ENCODE peak calls at places on chromosomes 1 and 21, in five cellular contexts. One of them, this sample, is unnamed.

GRCh38 chr1:235077571-235078479 is 50.8 kb downstream of the TOMM20 start:
- DNase-seq in HEK293T: no peak
- DNase-seq in SK-N-SH: no peak
- DNase-seq in HepG2: no peak
- DNase-seq in K562: no peak
- DNase-seq in this sample: peak

GRCh38 chr1:39900662-39901485 is 843 bp downstream of the MYCL start:
- DNase-seq in HEK293T: no peak
- DNase-seq in SK-N-SH: peak
- DNase-seq in HepG2: no peak
- DNase-seq in K562: peak
- DNase-seq in this sample: no peak

GRCh38 chr1:192764675-192765074 is 44.2 kb upstream of the RGS2 start:
- DNase-seq in HEK293T: no peak
- DNase-seq in SK-N-SH: no peak
- DNase-seq in HepG2: no peak
- DNase-seq in K562: no peak
- DNase-seq in this sample: no peak

GRCh38 chr1:209884665-209885117 is 53.3 kb upstream of the SYT14 start:
- DNase-seq in HEK293T: peak
- DNase-seq in SK-N-SH: no peak
- DNase-seq in HepG2: peak
- DNase-seq in K562: peak
- DNase-seq in this sample: peak

GRCh38 chr21:41234574-41234973 is 66.6 kb downstream of the BACE2 start:
- DNase-seq in HEK293T: no peak
- DNase-seq in SK-N-SH: no peak
- DNase-seq in HepG2: no peak
- DNase-seq in K562: no peak
- DNase-seq in this sample: no peak

GRCh38 chr1:47324682-47325081 is 8.9 kb upstream of the CMPK1 start:
- DNase-seq in HEK293T: no peak
- DNase-seq in SK-N-SH: no peak
- DNase-seq in HepG2: no peak
- DNase-seq in K562: peak
- DNase-seq in this sample: no peak

GRCh38 chr1:205675247-205675646 is 5.1 kb downstream of the SLC45A3 start:
- DNase-seq in HEK293T: no peak
- DNase-seq in SK-N-SH: no peak
- DNase-seq in HepG2: no peak
- DNase-seq in K562: no peak
- DNase-seq in this sample: no peak

GRCh38 chr21:42003051-42003461 is 7.1 kb downstream of the ZBTB21 start:
- DNase-seq in HEK293T: no peak
- DNase-seq in SK-N-SH: no peak
- DNase-seq in HepG2: no peak
- DNase-seq in K562: no peak
- DNase-seq in this sample: no peak

GRCh38 chr1:22831729-22832413 is 121.2 kb downstream of the EPHB2 start:
- DNase-seq in HEK293T: no peak
- DNase-seq in SK-N-SH: no peak
- DNase-seq in HepG2: peak
- DNase-seq in K562: no peak
- DNase-seq in this sample: no peak

GRCh38 chr1:179809506-179810366 is 66.6 kb downstream of the FAM163A start:
- DNase-seq in HEK293T: peak
- DNase-seq in SK-N-SH: peak
- DNase-seq in HepG2: peak
- DNase-seq in K562: peak
- DNase-seq in this sample: peak

GRCh38 chr1:184974086-184974836 is at the start of gene NIBAN1:
- DNase-seq in HEK293T: peak
- DNase-seq in SK-N-SH: peak
- DNase-seq in HepG2: no peak
- DNase-seq in K562: peak
- DNase-seq in this sample: no peak

GRCh38 chr1:102724741-102725140 is 383.6 kb downstream of the COL11A1 start:
- DNase-seq in HEK293T: no peak
- DNase-seq in SK-N-SH: no peak
- DNase-seq in HepG2: no peak
- DNase-seq in K562: no peak
- DNase-seq in this sample: no peak

GRCh38 chr1:209858561-209859103 is 30.9 kb downstream of the UTP25 start:
- DNase-seq in HEK293T: no peak
- DNase-seq in SK-N-SH: no peak
- DNase-seq in HepG2: no peak
- DNase-seq in K562: no peak
- DNase-seq in this sample: no peak

GRCh38 chr1:29120955-29121485 is 2.7 kb downstream of the TMEM200B start:
- DNase-seq in HEK293T: peak
- DNase-seq in SK-N-SH: peak
- DNase-seq in HepG2: no peak
- DNase-seq in K562: no peak
- DNase-seq in this sample: no peak

GRCh38 chr1:40939320-40940059 is 40.0 kb upstream of the CTPS1 start:
- DNase-seq in HEK293T: no peak
- DNase-seq in SK-N-SH: no peak
- DNase-seq in HepG2: peak
- DNase-seq in K562: peak
- DNase-seq in this sample: no peak

GRCh38 chr1:40965531-40965930 is 14.0 kb upstream of the CTPS1 start:
- DNase-seq in HEK293T: no peak
- DNase-seq in SK-N-SH: no peak
- DNase-seq in HepG2: no peak
- DNase-seq in K562: no peak
- DNase-seq in this sample: no peak

GRCh38 chr1:47650205-47650604 is 212.4 kb downstream of the FOXD2 start:
- DNase-seq in HEK293T: no peak
- DNase-seq in SK-N-SH: no peak
- DNase-seq in HepG2: no peak
- DNase-seq in K562: no peak
- DNase-seq in this sample: no peak

GRCh38 chr1:32963746-32964460 is 706 bp downstream of the RNF19B start:
- DNase-seq in HEK293T: peak
- DNase-seq in SK-N-SH: peak
- DNase-seq in HepG2: no peak
- DNase-seq in K562: peak
- DNase-seq in this sample: no peak

GRCh38 chr21:43297411-43297981 is 128.7 kb downstream of the CRYAA start:
- DNase-seq in HEK293T: no peak
- DNase-seq in SK-N-SH: no peak
- DNase-seq in HepG2: no peak
- DNase-seq in K562: no peak
- DNase-seq in this sample: no peak

GRCh38 chr1:48007044-48007443 is 9.9 kb upstream of the TRABD2B start:
- DNase-seq in HEK293T: no peak
- DNase-seq in SK-N-SH: no peak
- DNase-seq in HepG2: peak
- DNase-seq in K562: peak
- DNase-seq in this sample: no peak

GRCh38 chr1:32286763-32287162 is 5.1 kb upstream of the HDAC1 start:
- DNase-seq in HEK293T: no peak
- DNase-seq in SK-N-SH: no peak
- DNase-seq in HepG2: no peak
- DNase-seq in K562: no peak
- DNase-seq in this sample: no peak

GRCh38 chr21:41368361-41369104 is 6.7 kb downstream of the MX2 start:
- DNase-seq in HEK293T: no peak
- DNase-seq in SK-N-SH: no peak
- DNase-seq in HepG2: no peak
- DNase-seq in K562: no peak
- DNase-seq in this sample: no peak

GRCh38 chr1:1040004-1040991 is 20.4 kb downstream of the AGRN start:
- DNase-seq in HEK293T: peak
- DNase-seq in SK-N-SH: peak
- DNase-seq in HepG2: no peak
- DNase-seq in K562: peak
- DNase-seq in this sample: no peak

GRCh38 chr1:31757989-31758388 is 6.2 kb downstream of the ADGRB2 start:
- DNase-seq in HEK293T: no peak
- DNase-seq in SK-N-SH: no peak
- DNase-seq in HepG2: no peak
- DNase-seq in K562: no peak
- DNase-seq in this sample: no peak

GRCh38 chr1:198601936-198602889 is 36.6 kb upstream of the PTPRC start:
- DNase-seq in HEK293T: no peak
- DNase-seq in SK-N-SH: no peak
- DNase-seq in HepG2: no peak
- DNase-seq in K562: peak
- DNase-seq in this sample: no peak

DNA sequence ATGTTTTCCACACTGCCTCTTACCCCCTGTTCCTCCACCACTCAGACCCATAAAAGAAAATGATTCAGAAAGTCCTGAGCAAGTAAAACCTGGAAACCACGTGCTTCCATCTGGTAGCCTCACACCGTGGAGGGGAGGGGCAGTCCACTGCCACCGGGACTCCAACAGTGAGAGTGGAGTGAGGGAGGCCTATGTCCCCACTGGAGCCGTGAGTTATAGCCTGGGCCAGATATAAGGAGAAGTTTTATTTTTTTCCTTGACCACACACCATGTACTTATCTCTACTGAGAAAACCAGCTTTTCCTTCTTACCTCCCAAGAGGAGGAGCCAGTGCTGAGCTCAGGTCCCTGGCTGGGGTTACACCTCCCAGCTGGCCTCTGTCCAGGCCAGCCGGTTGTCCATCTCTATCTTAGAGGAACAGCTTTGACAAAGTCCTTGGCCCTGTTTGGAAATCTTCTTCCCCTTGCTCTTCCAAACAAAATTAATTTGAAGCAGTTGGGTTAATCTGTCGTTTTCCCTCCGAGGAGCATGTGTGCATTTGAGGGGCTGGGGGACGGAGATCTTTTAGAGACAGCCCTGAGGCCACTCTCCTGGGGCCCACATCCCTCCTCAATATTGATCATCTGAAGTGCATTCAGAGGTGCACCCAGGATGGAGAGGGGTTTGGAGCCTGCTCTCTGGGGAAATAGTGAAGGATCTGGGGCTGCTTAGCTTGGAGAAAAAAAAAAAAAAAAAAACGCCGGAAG is 49.1 kb upstream of the SERBP1 start:
- DNase-seq in HEK293T: peak
- DNase-seq in SK-N-SH: no peak
- DNase-seq in HepG2: no peak
- DNase-seq in K562: peak
- DNase-seq in this sample: no peak
- TF ChIP-seq FOXM1 in HEK293T: no peak
- TF ChIP-seq FOXM1 in SK-N-SH: no peak
- TF ChIP-seq FOXM1 in HepG2: no peak
- TF ChIP-seq FOXM1 in K562: peak
- TF ChIP-seq FOXM1 in this sample: no peak

GRCh38 chr1:218431476-218431875 is 86.3 kb downstream of the TGFB2 start:
- DNase-seq in HEK293T: no peak
- DNase-seq in SK-N-SH: no peak
- DNase-seq in HepG2: no peak
- DNase-seq in K562: no peak
- DNase-seq in this sample: no peak
- TF ChIP-seq FOXM1 in HEK293T: no peak
- TF ChIP-seq FOXM1 in SK-N-SH: no peak
- TF ChIP-seq FOXM1 in HepG2: no peak
- TF ChIP-seq FOXM1 in K562: no peak
- TF ChIP-seq FOXM1 in this sample: no peak

DNA sequence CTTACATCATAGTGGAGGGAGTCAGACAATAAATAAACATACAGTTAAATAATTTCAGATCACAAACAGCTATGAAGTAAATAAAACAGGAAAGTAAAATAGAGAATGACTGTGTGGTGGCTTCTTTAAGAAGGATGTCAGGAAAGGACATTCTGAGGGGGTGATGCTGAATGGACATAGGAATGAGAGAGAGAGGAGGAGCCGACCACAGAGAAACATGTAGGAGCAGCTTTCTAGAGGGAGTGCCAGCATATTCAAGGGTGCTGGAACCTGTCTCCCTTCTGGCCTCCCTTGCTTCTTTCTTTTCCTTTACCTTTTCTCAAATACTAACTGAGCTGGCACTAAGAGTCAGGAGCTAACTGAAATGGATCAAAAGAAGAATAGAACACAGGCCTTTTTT is 20.5 kb upstream of the BCL10 start:
- DNase-seq in HEK293T: no peak
- DNase-seq in SK-N-SH: no peak
- DNase-seq in HepG2: no peak
- DNase-seq in K562: no peak
- DNase-seq in this sample: no peak
- TF ChIP-seq FOXM1 in HEK293T: no peak
- TF ChIP-seq FOXM1 in SK-N-SH: no peak
- TF ChIP-seq FOXM1 in HepG2: no peak
- TF ChIP-seq FOXM1 in K562: no peak
- TF ChIP-seq FOXM1 in this sample: no peak

GRCh38 chr21:33875026-33875695 is 40.4 kb downstream of the ATP5PO start:
- DNase-seq in HEK293T: no peak
- DNase-seq in SK-N-SH: no peak
- DNase-seq in HepG2: no peak
- DNase-seq in K562: no peak
- DNase-seq in this sample: no peak
- TF ChIP-seq FOXM1 in HEK293T: no peak
- TF ChIP-seq FOXM1 in SK-N-SH: no peak
- TF ChIP-seq FOXM1 in HepG2: no peak
- TF ChIP-seq FOXM1 in K562: no peak
- TF ChIP-seq FOXM1 in this sample: no peak

GRCh38 chr1:3409737-3410434 is 44.6 kb upstream of the ARHGEF16 start:
- DNase-seq in HEK293T: no peak
- DNase-seq in SK-N-SH: peak
- DNase-seq in HepG2: peak
- DNase-seq in K562: no peak
- DNase-seq in this sample: no peak
- TF ChIP-seq FOXM1 in HEK293T: no peak
- TF ChIP-seq FOXM1 in SK-N-SH: no peak
- TF ChIP-seq FOXM1 in HepG2: no peak
- TF ChIP-seq FOXM1 in K562: no peak
- TF ChIP-seq FOXM1 in this sample: no peak

DNA sequence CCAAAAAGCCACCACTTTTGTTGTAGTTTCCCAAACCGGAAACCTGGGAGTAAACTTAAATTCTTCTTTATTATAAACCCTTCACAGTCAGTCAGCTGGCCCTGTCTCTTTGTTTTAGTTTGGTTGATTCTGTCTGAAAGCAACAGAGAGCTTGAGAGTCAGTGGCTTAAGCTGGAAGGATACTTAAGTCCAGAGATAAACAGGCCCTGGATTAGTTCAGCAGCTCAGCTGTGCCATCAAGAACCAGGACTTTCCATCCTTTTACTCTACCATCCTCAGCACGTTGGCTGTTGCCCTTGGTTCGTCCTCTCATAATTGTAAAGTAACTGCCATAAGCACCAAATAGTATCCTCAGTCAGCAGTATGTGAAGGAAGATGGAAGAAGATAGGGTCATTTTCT is 4.5 kb downstream of the DESI2 start:
- DNase-seq in HEK293T: no peak
- DNase-seq in SK-N-SH: no peak
- DNase-seq in HepG2: no peak
- DNase-seq in K562: no peak
- DNase-seq in this sample: no peak
- TF ChIP-seq FOXM1 in HEK293T: no peak
- TF ChIP-seq FOXM1 in SK-N-SH: no peak
- TF ChIP-seq FOXM1 in HepG2: no peak
- TF ChIP-seq FOXM1 in K562: no peak
- TF ChIP-seq FOXM1 in this sample: no peak

GRCh38 chr1:200267937-200268336 is 141.9 kb downstream of the ZNF281 start:
- DNase-seq in HEK293T: no peak
- DNase-seq in SK-N-SH: no peak
- DNase-seq in HepG2: no peak
- DNase-seq in K562: no peak
- DNase-seq in this sample: no peak
- TF ChIP-seq FOXM1 in HEK293T: no peak
- TF ChIP-seq FOXM1 in SK-N-SH: no peak
- TF ChIP-seq FOXM1 in HepG2: no peak
- TF ChIP-seq FOXM1 in K562: no peak
- TF ChIP-seq FOXM1 in this sample: no peak

This sample was measured in GM12878.